ENCODE peak calls at places on chromosomes 1 and 21, in five cellular contexts. N is K562, Z is GM12892, S is suprapubic skin, Y is GM12891. A is an unnamed sample.

GRCh38 chr21:45366931-45367401 is 38.0 kb upstream of the COL18A1 start:
- DNase-seq in Z (no peak), N (peak; percentile 75), Y (no peak), S (no peak), A (peak; percentile 91)

GRCh38 chr21:34992180-34992579 is 56.9 kb downstream of the RUNX1 start:
- DNase-seq in Z (no peak), N (no peak), Y (no peak), S (no peak), A (no peak)

GRCh38 chr1:4978660-4979390 is 324.4 kb downstream of the AJAP1 start:
- DNase-seq in N (no peak), S (no peak), Z (no peak), Y (no peak), A (peak; percentile 66)

GRCh38 chr1:34618381-34618780 is 136.5 kb upstream of the GJB5 start:
- DNase-seq in Z (no peak), S (no peak), N (no peak), Y (no peak), A (no peak)

GRCh38 chr1:244353572-244354091 is 98.1 kb downstream of the ADSS2 start:
- DNase-seq in S (peak; percentile 81), Z (no peak), Y (no peak), N (peak; percentile 73), A (no peak)

GRCh38 chr1:236396665-236397043 is 2.6 kb downstream of the EDARADD start:
- DNase-seq in Y (no peak), S (no peak), N (no peak), Z (no peak), A (no peak)

GRCh38 chr1:173042806-173043205 is 7.9 kb downstream of the TNFSF18 start:
- DNase-seq in Y (no peak), S (no peak), N (no peak), Z (no peak), A (no peak)

GRCh38 chr1:203268901-203269653 is 36.2 kb upstream of the BTG2 start:
- DNase-seq in Z (no peak), Y (no peak), S (no peak), N (peak; percentile 75), A (no peak)

GRCh38 chr1:231236131-231236571 is 4.9 kb upstream of the GNPAT start:
- DNase-seq in N (no peak), Z (no peak), S (no peak), Y (no peak), A (no peak)

GRCh38 chr1:59879556-59879955 is 47.0 kb downstream of the CYP2J2 start:
- DNase-seq in Y (no peak), S (no peak), Z (no peak), N (peak; percentile 28), A (no peak)

GRCh38 chr1:159921700-159922498 is 3.4 kb downstream of the TAGLN2 start:
- DNase-seq in S (peak; percentile 74), Y (no peak), Z (no peak), N (peak; percentile 52), A (no peak)

GRCh38 chr1:154253671-154254070 is 18.8 kb upstream of the HAX1 start:
- DNase-seq in N (no peak), S (no peak), Z (no peak), Y (no peak), A (no peak)

GRCh38 chr1:198330982-198331620 is 174.3 kb downstream of the NEK7 start:
- DNase-seq in N (no peak), Y (no peak), S (no peak), Z (no peak), A (no peak)

GRCh38 chr21:34243562-34243961 is 120.2 kb upstream of the KCNE2 start:
- DNase-seq in S (no peak), Y (no peak), N (no peak), Z (no peak), A (no peak)

GRCh38 chr1:52707927-52708655 is 9.9 kb upstream of the COA7 start:
- DNase-seq in Z (no peak), S (no peak), Y (no peak), N (no peak), A (no peak)

GRCh38 chr1:42533101-42533863 is 70.2 kb downstream of the CCDC30 start:
- DNase-seq in Y (no peak), N (no peak), S (no peak), Z (no peak), A (no peak)

GRCh38 chr1:199150764-199151163 is 511.9 kb downstream of the PTPRC start:
- DNase-seq in Y (no peak), Z (no peak), N (no peak), S (no peak), A (no peak)

GRCh38 chr1:213070399-213070798 is 19.4 kb downstream of the RPS6KC1 start:
- DNase-seq in S (no peak), Z (no peak), Y (no peak), N (no peak), A (no peak)

GRCh38 chr1:227961651-227962050 is 13.9 kb upstream of the WNT9A start:
- DNase-seq in S (no peak), Y (no peak), N (no peak), Z (no peak), A (peak; percentile 45)

GRCh38 chr1:150512846-150513245 is 2.7 kb upstream of the FALEC start:
- DNase-seq in N (no peak), Z (no peak), Y (no peak), S (no peak), A (no peak)

GRCh38 chr1:93346472-93346991 is 825 bp downstream of the DR1 start:
- DNase-seq in Y (no peak), S (peak; percentile 59), Z (peak; percentile 6), N (peak; percentile 29), A (no peak)

GRCh38 chr1:221335161-221336101 is 406.5 kb downstream of the DUSP10 start:
- DNase-seq in Z (no peak), N (no peak), S (peak; percentile 66), Y (no peak), A (peak; percentile 81)

GRCh38 chr1:31576743-31577455 is 584 bp downstream of the TINAGL1 start:
- DNase-seq in Z (no peak), Y (no peak), N (no peak), S (no peak), A (peak; percentile 62)

DNA sequence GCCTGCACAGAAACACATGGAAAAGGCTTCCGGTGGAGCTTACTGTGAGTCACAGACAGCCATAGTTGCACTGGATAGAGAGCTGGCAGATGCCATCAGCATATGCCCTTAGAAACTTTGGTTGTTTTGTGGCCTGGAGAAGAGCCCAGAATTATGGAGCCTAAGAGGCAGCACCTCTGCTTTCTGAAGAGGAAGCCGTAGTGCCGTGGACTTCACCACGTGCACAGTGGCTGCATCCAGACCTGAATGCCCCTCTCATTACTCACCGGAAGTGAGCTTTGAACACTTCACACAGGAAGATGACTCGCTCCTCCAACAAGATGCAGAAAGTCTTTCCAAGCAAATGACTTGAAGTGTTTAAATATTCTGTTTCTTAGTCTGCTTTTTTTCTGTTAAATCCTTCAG is 28.4 kb downstream of the JUN start:
- DNase-seq in N (no peak), Y (peak; percentile 29), S (peak; percentile 69), Z (no peak), A (peak; percentile 90)
- TF ChIP-seq POLR2AphosphoS5 in N (no peak), Y (no peak), S (no peak), Z (no peak), A (peak; percentile 89)

GRCh38 chr1:89725676-89726075 is 92.8 kb downstream of the LRRC8C start:
- DNase-seq in N (no peak), S (no peak), Y (no peak), Z (no peak), A (no peak)

GRCh38 chr1:89723144-89723543 is 90.2 kb downstream of the LRRC8C start:
- DNase-seq in Y (no peak), S (no peak), Z (no peak), N (no peak), A (no peak)

GRCh38 chr1:89723863-89724262 is 90.9 kb downstream of the LRRC8C start:
- DNase-seq in Z (no peak), S (no peak), N (no peak), Y (no peak), A (no peak)

GRCh38 chr1:89725016-89725380 is 92.1 kb downstream of the LRRC8C start:
- DNase-seq in Z (no peak), S (no peak), Y (no peak), N (no peak), A (no peak)

GRCh38 chr1:89724369-89725015 is 91.6 kb downstream of the LRRC8C start:
- DNase-seq in N (no peak), S (no peak), Y (no peak), Z (no peak), A (no peak)
- TF ChIP-seq POLR2A in N (no peak), S (no peak), Y (no peak), Z (no peak), A (no peak)

GRCh38 chr1:112265946-112266345 is 130.1 kb upstream of the CTTNBP2NL start:
- DNase-seq in N (no peak), S (no peak), Y (no peak), Z (no peak), A (no peak)

GRCh38 chr1:112267206-112267605 is 128.8 kb upstream of the CTTNBP2NL start:
- DNase-seq in N (no peak), S (no peak), Y (no peak), Z (no peak), A (no peak)

GRCh38 chr1:112271270-112271669 is 124.7 kb upstream of the CTTNBP2NL start:
- DNase-seq in Z (no peak), Y (no peak), S (no peak), N (no peak), A (no peak)

GRCh38 chr1:112268408-112268807 is 127.6 kb upstream of the CTTNBP2NL start:
- DNase-seq in S (no peak), Z (no peak), Y (no peak), N (no peak), A (no peak)

GRCh38 chr1:112267929-112268328 is 128.1 kb upstream of the CTTNBP2NL start:
- DNase-seq in Z (no peak), Y (no peak), N (no peak), S (no peak), A (peak; percentile 73)
- TF ChIP-seq POLR2AphosphoS5 in Z (no peak), Y (no peak), N (no peak), S (no peak), A (peak; percentile 7)

GRCh38 chr1:27192039-27192529 is 37.2 kb upstream of the SLC9A1 start:
- DNase-seq in Z (no peak), Y (no peak), N (peak; percentile 56), S (no peak), A (no peak)
- TF ChIP-seq POLR2A in Z (no peak), Y (no peak), N (no peak), S (no peak), A (no peak)

A was measured in sigmoid colon.